ENCODE peak calls at places on chromosomes 16 and 17, in seven cellular contexts. One of them, this sample, is unnamed.

GRCh38 chr17:44269795-44270320 is 1.9 kb upstream of the SLC4A1 start:
- DNase-seq in omental fat pad: no peak
- DNase-seq in HFFc6: no peak
- DNase-seq in NCI-H446: no peak
- DNase-seq in stimulated activated CD8-positive, alpha-beta memory T cell treated with anti-CD3 and anti-CD28 coated beads, Interleukin-4, amount 100 ng/mL, for 1 hour: no peak
- DNase-seq in hippocampal formation: no peak
- DNase-seq in SHP77 treated with DMSO at 0.1 percent for 48 hours: no peak
- DNase-seq in this sample: no peak

GRCh38 chr16:68420366-68420765 is 27.9 kb downstream of the SMPD3 start:
- DNase-seq in omental fat pad: no peak
- DNase-seq in HFFc6: no peak
- DNase-seq in NCI-H446: no peak
- DNase-seq in stimulated activated CD8-positive, alpha-beta memory T cell treated with anti-CD3 and anti-CD28 coated beads, Interleukin-4, amount 100 ng/mL, for 1 hour: no peak
- DNase-seq in hippocampal formation: no peak
- DNase-seq in SHP77 treated with DMSO at 0.1 percent for 48 hours: no peak
- DNase-seq in this sample: no peak

GRCh38 chr17:19376799-19377198 is 1.5 kb upstream of the MAPK7 start:
- DNase-seq in omental fat pad: no peak
- DNase-seq in HFFc6: no peak
- DNase-seq in NCI-H446: no peak
- DNase-seq in stimulated activated CD8-positive, alpha-beta memory T cell treated with anti-CD3 and anti-CD28 coated beads, Interleukin-4, amount 100 ng/mL, for 1 hour: no peak
- DNase-seq in hippocampal formation: no peak
- DNase-seq in SHP77 treated with DMSO at 0.1 percent for 48 hours: no peak
- DNase-seq in this sample: no peak

GRCh38 chr16:84362410-84362809 is 5.9 kb upstream of the ATP2C2 start:
- DNase-seq in omental fat pad: no peak
- DNase-seq in HFFc6: no peak
- DNase-seq in NCI-H446: no peak
- DNase-seq in stimulated activated CD8-positive, alpha-beta memory T cell treated with anti-CD3 and anti-CD28 coated beads, Interleukin-4, amount 100 ng/mL, for 1 hour: no peak
- DNase-seq in hippocampal formation: peak; percentile 27
- DNase-seq in SHP77 treated with DMSO at 0.1 percent for 48 hours: no peak
- DNase-seq in this sample: no peak

GRCh38 chr17:18185391-18185790 is 1.8 kb downstream of the ALKBH5 start:
- DNase-seq in omental fat pad: no peak
- DNase-seq in HFFc6: peak; percentile 55
- DNase-seq in NCI-H446: no peak
- DNase-seq in stimulated activated CD8-positive, alpha-beta memory T cell treated with anti-CD3 and anti-CD28 coated beads, Interleukin-4, amount 100 ng/mL, for 1 hour: no peak
- DNase-seq in hippocampal formation: no peak
- DNase-seq in SHP77 treated with DMSO at 0.1 percent for 48 hours: no peak
- DNase-seq in this sample: no peak

GRCh38 chr17:61407211-61407911 is 7.7 kb downstream of the TBX2 start:
- DNase-seq in omental fat pad: no peak
- DNase-seq in HFFc6: no peak
- DNase-seq in NCI-H446: no peak
- DNase-seq in stimulated activated CD8-positive, alpha-beta memory T cell treated with anti-CD3 and anti-CD28 coated beads, Interleukin-4, amount 100 ng/mL, for 1 hour: no peak
- DNase-seq in hippocampal formation: no peak
- DNase-seq in SHP77 treated with DMSO at 0.1 percent for 48 hours: no peak
- DNase-seq in this sample: peak; percentile 31

GRCh38 chr16:60346256-60346655 is 1612.1 kb upstream of the GOT2 start:
- DNase-seq in omental fat pad: no peak
- DNase-seq in HFFc6: no peak
- DNase-seq in NCI-H446: no peak
- DNase-seq in stimulated activated CD8-positive, alpha-beta memory T cell treated with anti-CD3 and anti-CD28 coated beads, Interleukin-4, amount 100 ng/mL, for 1 hour: no peak
- DNase-seq in hippocampal formation: no peak
- DNase-seq in SHP77 treated with DMSO at 0.1 percent for 48 hours: no peak
- DNase-seq in this sample: no peak

GRCh38 chr17:36851230-36851629 is 86.0 kb upstream of the LHX1 start:
- DNase-seq in omental fat pad: no peak
- DNase-seq in HFFc6: peak; percentile 32
- DNase-seq in NCI-H446: no peak
- DNase-seq in stimulated activated CD8-positive, alpha-beta memory T cell treated with anti-CD3 and anti-CD28 coated beads, Interleukin-4, amount 100 ng/mL, for 1 hour: no peak
- DNase-seq in hippocampal formation: no peak
- DNase-seq in SHP77 treated with DMSO at 0.1 percent for 48 hours: no peak
- DNase-seq in this sample: no peak

GRCh38 chr17:80811181-80812105 is 180.2 kb upstream of the CHMP6 start:
- DNase-seq in omental fat pad: no peak
- DNase-seq in HFFc6: no peak
- DNase-seq in NCI-H446: no peak
- DNase-seq in stimulated activated CD8-positive, alpha-beta memory T cell treated with anti-CD3 and anti-CD28 coated beads, Interleukin-4, amount 100 ng/mL, for 1 hour: no peak
- DNase-seq in hippocampal formation: no peak
- DNase-seq in SHP77 treated with DMSO at 0.1 percent for 48 hours: no peak
- DNase-seq in this sample: no peak

GRCh38 chr17:36072431-36073121 is 8.5 kb downstream of the CCL18 start:
- DNase-seq in omental fat pad: peak; percentile 48
- DNase-seq in HFFc6: no peak
- DNase-seq in NCI-H446: no peak
- DNase-seq in stimulated activated CD8-positive, alpha-beta memory T cell treated with anti-CD3 and anti-CD28 coated beads, Interleukin-4, amount 100 ng/mL, for 1 hour: peak; percentile 47
- DNase-seq in hippocampal formation: no peak
- DNase-seq in SHP77 treated with DMSO at 0.1 percent for 48 hours: no peak
- DNase-seq in this sample: peak; percentile 76

GRCh38 chr17:39751016-39751543 is 13.3 kb downstream of the GRB7 start:
- DNase-seq in omental fat pad: no peak
- DNase-seq in HFFc6: no peak
- DNase-seq in NCI-H446: no peak
- DNase-seq in stimulated activated CD8-positive, alpha-beta memory T cell treated with anti-CD3 and anti-CD28 coated beads, Interleukin-4, amount 100 ng/mL, for 1 hour: no peak
- DNase-seq in hippocampal formation: no peak
- DNase-seq in SHP77 treated with DMSO at 0.1 percent for 48 hours: no peak
- DNase-seq in this sample: no peak

GRCh38 chr17:50148226-50149098 is 2.0 kb downstream of the PPP1R9B start:
- DNase-seq in omental fat pad: peak; percentile 65
- DNase-seq in HFFc6: no peak
- DNase-seq in NCI-H446: no peak
- DNase-seq in stimulated activated CD8-positive, alpha-beta memory T cell treated with anti-CD3 and anti-CD28 coated beads, Interleukin-4, amount 100 ng/mL, for 1 hour: no peak
- DNase-seq in hippocampal formation: peak; percentile 50
- DNase-seq in SHP77 treated with DMSO at 0.1 percent for 48 hours: no peak
- DNase-seq in this sample: peak; percentile 85

GRCh38 chr16:89150090-89150835 is 21.3 kb upstream of the CDH15 start:
- DNase-seq in omental fat pad: no peak
- DNase-seq in HFFc6: no peak
- DNase-seq in NCI-H446: no peak
- DNase-seq in stimulated activated CD8-positive, alpha-beta memory T cell treated with anti-CD3 and anti-CD28 coated beads, Interleukin-4, amount 100 ng/mL, for 1 hour: no peak
- DNase-seq in hippocampal formation: no peak
- DNase-seq in SHP77 treated with DMSO at 0.1 percent for 48 hours: peak; percentile 25
- DNase-seq in this sample: no peak

GRCh38 chr17:4635823-4636375 is 5.6 kb downstream of the ALOX15 start:
- DNase-seq in omental fat pad: no peak
- DNase-seq in HFFc6: no peak
- DNase-seq in NCI-H446: no peak
- DNase-seq in stimulated activated CD8-positive, alpha-beta memory T cell treated with anti-CD3 and anti-CD28 coated beads, Interleukin-4, amount 100 ng/mL, for 1 hour: no peak
- DNase-seq in hippocampal formation: peak; percentile 19
- DNase-seq in SHP77 treated with DMSO at 0.1 percent for 48 hours: no peak
- DNase-seq in this sample: no peak

GRCh38 chr17:35082073-35082657 is 18.7 kb upstream of the RFFL start:
- DNase-seq in omental fat pad: no peak
- DNase-seq in HFFc6: peak; percentile 84
- DNase-seq in NCI-H446: peak; percentile 69
- DNase-seq in stimulated activated CD8-positive, alpha-beta memory T cell treated with anti-CD3 and anti-CD28 coated beads, Interleukin-4, amount 100 ng/mL, for 1 hour: no peak
- DNase-seq in hippocampal formation: no peak
- DNase-seq in SHP77 treated with DMSO at 0.1 percent for 48 hours: no peak
- DNase-seq in this sample: no peak

GRCh38 chr16:80231888-80232287 is 308.9 kb upstream of the DYNLRB2 start:
- DNase-seq in omental fat pad: no peak
- DNase-seq in HFFc6: peak; percentile 89
- DNase-seq in NCI-H446: no peak
- DNase-seq in stimulated activated CD8-positive, alpha-beta memory T cell treated with anti-CD3 and anti-CD28 coated beads, Interleukin-4, amount 100 ng/mL, for 1 hour: no peak
- DNase-seq in hippocampal formation: no peak
- DNase-seq in SHP77 treated with DMSO at 0.1 percent for 48 hours: no peak
- DNase-seq in this sample: no peak

GRCh38 chr16:19008770-19009169 is 25.0 kb downstream of the TMC7 start:
- DNase-seq in omental fat pad: no peak
- DNase-seq in HFFc6: peak; percentile 61
- DNase-seq in NCI-H446: no peak
- DNase-seq in stimulated activated CD8-positive, alpha-beta memory T cell treated with anti-CD3 and anti-CD28 coated beads, Interleukin-4, amount 100 ng/mL, for 1 hour: no peak
- DNase-seq in hippocampal formation: no peak
- DNase-seq in SHP77 treated with DMSO at 0.1 percent for 48 hours: no peak
- DNase-seq in this sample: no peak

GRCh38 chr16:23061669-23062068 is 87.6 kb downstream of the USP31 start:
- DNase-seq in omental fat pad: no peak
- DNase-seq in HFFc6: peak; percentile 31
- DNase-seq in NCI-H446: no peak
- DNase-seq in stimulated activated CD8-positive, alpha-beta memory T cell treated with anti-CD3 and anti-CD28 coated beads, Interleukin-4, amount 100 ng/mL, for 1 hour: no peak
- DNase-seq in hippocampal formation: no peak
- DNase-seq in SHP77 treated with DMSO at 0.1 percent for 48 hours: no peak
- DNase-seq in this sample: no peak

GRCh38 chr16:9869776-9870175 is 312.5 kb downstream of the GRIN2A start:
- DNase-seq in omental fat pad: no peak
- DNase-seq in HFFc6: no peak
- DNase-seq in NCI-H446: no peak
- DNase-seq in stimulated activated CD8-positive, alpha-beta memory T cell treated with anti-CD3 and anti-CD28 coated beads, Interleukin-4, amount 100 ng/mL, for 1 hour: no peak
- DNase-seq in hippocampal formation: no peak
- DNase-seq in SHP77 treated with DMSO at 0.1 percent for 48 hours: no peak
- DNase-seq in this sample: no peak

GRCh38 chr16:57299009-57299718 is 14.7 kb upstream of the PLLP start:
- DNase-seq in omental fat pad: peak; percentile 38
- DNase-seq in HFFc6: no peak
- DNase-seq in NCI-H446: no peak
- DNase-seq in stimulated activated CD8-positive, alpha-beta memory T cell treated with anti-CD3 and anti-CD28 coated beads, Interleukin-4, amount 100 ng/mL, for 1 hour: no peak
- DNase-seq in hippocampal formation: no peak
- DNase-seq in SHP77 treated with DMSO at 0.1 percent for 48 hours: no peak
- DNase-seq in this sample: no peak

GRCh38 chr17:79019631-79020584 is 4.1 kb upstream of the C1QTNF1 start:
- DNase-seq in omental fat pad: no peak
- DNase-seq in HFFc6: peak; percentile 70
- DNase-seq in NCI-H446: peak; percentile 59
- DNase-seq in stimulated activated CD8-positive, alpha-beta memory T cell treated with anti-CD3 and anti-CD28 coated beads, Interleukin-4, amount 100 ng/mL, for 1 hour: no peak
- DNase-seq in hippocampal formation: peak; percentile 25
- DNase-seq in SHP77 treated with DMSO at 0.1 percent for 48 hours: peak; percentile 39
- DNase-seq in this sample: peak; percentile 62

GRCh38 chr17:15290186-15290536 is 25.0 kb upstream of the PMP22 start:
- DNase-seq in omental fat pad: no peak
- DNase-seq in HFFc6: no peak
- DNase-seq in NCI-H446: no peak
- DNase-seq in stimulated activated CD8-positive, alpha-beta memory T cell treated with anti-CD3 and anti-CD28 coated beads, Interleukin-4, amount 100 ng/mL, for 1 hour: no peak
- DNase-seq in hippocampal formation: no peak
- DNase-seq in SHP77 treated with DMSO at 0.1 percent for 48 hours: no peak
- DNase-seq in this sample: no peak

GRCh38 chr16:19137201-19137601 is 23.4 kb downstream of the ITPRIPL2 start:
- DNase-seq in omental fat pad: no peak
- DNase-seq in HFFc6: no peak
- DNase-seq in NCI-H446: no peak
- DNase-seq in stimulated activated CD8-positive, alpha-beta memory T cell treated with anti-CD3 and anti-CD28 coated beads, Interleukin-4, amount 100 ng/mL, for 1 hour: no peak
- DNase-seq in hippocampal formation: no peak
- DNase-seq in SHP77 treated with DMSO at 0.1 percent for 48 hours: no peak
- DNase-seq in this sample: no peak

GRCh38 chr17:44541884-44542581 is 15.3 kb upstream of the FZD2 start:
- DNase-seq in omental fat pad: no peak
- DNase-seq in HFFc6: no peak
- DNase-seq in NCI-H446: no peak
- DNase-seq in stimulated activated CD8-positive, alpha-beta memory T cell treated with anti-CD3 and anti-CD28 coated beads, Interleukin-4, amount 100 ng/mL, for 1 hour: no peak
- DNase-seq in hippocampal formation: no peak
- DNase-seq in SHP77 treated with DMSO at 0.1 percent for 48 hours: no peak
- DNase-seq in this sample: no peak

GRCh38 chr16:47506800-47507199 is 45.7 kb downstream of the PHKB start:
- DNase-seq in omental fat pad: no peak
- DNase-seq in HFFc6: no peak
- DNase-seq in NCI-H446: no peak
- DNase-seq in stimulated activated CD8-positive, alpha-beta memory T cell treated with anti-CD3 and anti-CD28 coated beads, Interleukin-4, amount 100 ng/mL, for 1 hour: no peak
- DNase-seq in hippocampal formation: no peak
- DNase-seq in SHP77 treated with DMSO at 0.1 percent for 48 hours: no peak
- DNase-seq in this sample: no peak

GRCh38 chr17:64244165-64244564 is 18.9 kb downstream of the TEX2 start:
- DNase-seq in omental fat pad: no peak
- DNase-seq in HFFc6: no peak
- DNase-seq in NCI-H446: no peak
- DNase-seq in stimulated activated CD8-positive, alpha-beta memory T cell treated with anti-CD3 and anti-CD28 coated beads, Interleukin-4, amount 100 ng/mL, for 1 hour: no peak
- DNase-seq in hippocampal formation: no peak
- DNase-seq in SHP77 treated with DMSO at 0.1 percent for 48 hours: no peak
- DNase-seq in this sample: no peak

GRCh38 chr17:65177901-65178300 is 40.7 kb downstream of the RGS9 start:
- DNase-seq in omental fat pad: no peak
- DNase-seq in HFFc6: peak; percentile 57
- DNase-seq in NCI-H446: no peak
- DNase-seq in stimulated activated CD8-positive, alpha-beta memory T cell treated with anti-CD3 and anti-CD28 coated beads, Interleukin-4, amount 100 ng/mL, for 1 hour: no peak
- DNase-seq in hippocampal formation: no peak
- DNase-seq in SHP77 treated with DMSO at 0.1 percent for 48 hours: no peak
- DNase-seq in this sample: no peak

GRCh38 chr17:28033972-28034714 is 8.3 kb upstream of the NLK start:
- DNase-seq in omental fat pad: no peak
- DNase-seq in HFFc6: peak; percentile 91
- DNase-seq in NCI-H446: no peak
- DNase-seq in stimulated activated CD8-positive, alpha-beta memory T cell treated with anti-CD3 and anti-CD28 coated beads, Interleukin-4, amount 100 ng/mL, for 1 hour: no peak
- DNase-seq in hippocampal formation: peak; percentile 12
- DNase-seq in SHP77 treated with DMSO at 0.1 percent for 48 hours: no peak
- DNase-seq in this sample: no peak

GRCh38 chr17:50064253-50064991 is 8.5 kb downstream of the ITGA3 start:
- DNase-seq in omental fat pad: peak; percentile 62
- DNase-seq in HFFc6: peak; percentile 97
- DNase-seq in NCI-H446: no peak
- DNase-seq in stimulated activated CD8-positive, alpha-beta memory T cell treated with anti-CD3 and anti-CD28 coated beads, Interleukin-4, amount 100 ng/mL, for 1 hour: no peak
- DNase-seq in hippocampal formation: no peak
- DNase-seq in SHP77 treated with DMSO at 0.1 percent for 48 hours: no peak
- DNase-seq in this sample: no peak

GRCh38 chr16:85025781-85026653 is 1.6 kb upstream of the KIAA0513 start:
- DNase-seq in omental fat pad: no peak
- DNase-seq in HFFc6: no peak
- DNase-seq in NCI-H446: no peak
- DNase-seq in stimulated activated CD8-positive, alpha-beta memory T cell treated with anti-CD3 and anti-CD28 coated beads, Interleukin-4, amount 100 ng/mL, for 1 hour: no peak
- DNase-seq in hippocampal formation: no peak
- DNase-seq in SHP77 treated with DMSO at 0.1 percent for 48 hours: no peak
- DNase-seq in this sample: no peak

GRCh38 chr17:50352072-50352692 is 6.3 kb downstream of the XYLT2 start:
- DNase-seq in omental fat pad: no peak
- DNase-seq in HFFc6: no peak
- DNase-seq in NCI-H446: peak; percentile 25
- DNase-seq in stimulated activated CD8-positive, alpha-beta memory T cell treated with anti-CD3 and anti-CD28 coated beads, Interleukin-4, amount 100 ng/mL, for 1 hour: no peak
- DNase-seq in hippocampal formation: no peak
- DNase-seq in SHP77 treated with DMSO at 0.1 percent for 48 hours: no peak
- DNase-seq in this sample: no peak

GRCh38 chr17:52758481-52758880 is 600.0 kb upstream of the CA10 start:
- DNase-seq in omental fat pad: no peak
- DNase-seq in HFFc6: no peak
- DNase-seq in NCI-H446: no peak
- DNase-seq in stimulated activated CD8-positive, alpha-beta memory T cell treated with anti-CD3 and anti-CD28 coated beads, Interleukin-4, amount 100 ng/mL, for 1 hour: no peak
- DNase-seq in hippocampal formation: no peak
- DNase-seq in SHP77 treated with DMSO at 0.1 percent for 48 hours: no peak
- DNase-seq in this sample: no peak

GRCh38 chr16:60681014-60681413 is 1355.2 kb downstream of the CDH8 start:
- DNase-seq in omental fat pad: no peak
- DNase-seq in HFFc6: no peak
- DNase-seq in NCI-H446: no peak
- DNase-seq in stimulated activated CD8-positive, alpha-beta memory T cell treated with anti-CD3 and anti-CD28 coated beads, Interleukin-4, amount 100 ng/mL, for 1 hour: no peak
- DNase-seq in hippocampal formation: no peak
- DNase-seq in SHP77 treated with DMSO at 0.1 percent for 48 hours: no peak
- DNase-seq in this sample: no peak

GRCh38 chr17:8830141-8830540 is 31.0 kb upstream of the MFSD6L start:
- DNase-seq in omental fat pad: no peak
- DNase-seq in HFFc6: no peak
- DNase-seq in NCI-H446: no peak
- DNase-seq in stimulated activated CD8-positive, alpha-beta memory T cell treated with anti-CD3 and anti-CD28 coated beads, Interleukin-4, amount 100 ng/mL, for 1 hour: no peak
- DNase-seq in hippocampal formation: no peak
- DNase-seq in SHP77 treated with DMSO at 0.1 percent for 48 hours: no peak
- DNase-seq in this sample: no peak